ENCODE peak calls at places on chromosomes 2 and 18, in seven cellular contexts. Y, Q, V, U, S, R and G are unnamed samples.

GRCh38 chr2:101307950-101308431 is 510 bp downstream of the RNF149 start:
- DNase-seq in V (peak; percentile 31), R (peak; percentile 35), Q (peak; percentile 25), S (no peak), Y (no peak), U (no peak), G (peak; percentile 17)

GRCh38 chr2:46018773-46019593 is 278.2 kb upstream of the EPAS1 start:
- DNase-seq in V (no peak), Y (no peak), U (no peak), S (no peak), R (no peak), Q (no peak), G (no peak)

GRCh38 chr18:59493019-59493418 is 134.0 kb upstream of the LMAN1 start:
- DNase-seq in Y (no peak), R (no peak), S (no peak), U (no peak), Q (no peak), V (no peak), G (no peak)

GRCh38 chr18:70936160-70936559 is 647.3 kb downstream of the SOCS6 start:
- DNase-seq in S (no peak), U (no peak), R (no peak), V (no peak), Y (no peak), Q (no peak), G (no peak)

GRCh38 chr2:118604831-118605230 is 242.6 kb downstream of the EN1 start:
- DNase-seq in Y (no peak), S (no peak), V (no peak), R (no peak), U (no peak), Q (no peak), G (no peak)

GRCh38 chr2:84849271-84849952 is 31.5 kb downstream of the TRABD2A start:
- DNase-seq in Q (no peak), Y (no peak), R (no peak), V (no peak), S (no peak), U (no peak), G (no peak)

GRCh38 chr2:177393381-177393780 is 808 bp downstream of the AGPS start:
- DNase-seq in R (no peak), U (no peak), V (peak; percentile 12), Y (no peak), S (peak; percentile 22), Q (no peak), G (peak; percentile 29)

GRCh38 chr2:218010116-218010837 is 7.5 kb upstream of the TNS1 start:
- DNase-seq in S (peak; percentile 44), U (peak; percentile 54), V (peak; percentile 27), Y (peak; percentile 88), R (peak; percentile 72), Q (peak; percentile 63), G (no peak)

GRCh38 chr18:13216092-13216582 is 2.4 kb upstream of the LDLRAD4 start:
- DNase-seq in U (peak; percentile 72), R (peak; percentile 82), V (peak; percentile 66), Q (peak; percentile 58), Y (no peak), S (peak; percentile 54), G (peak; percentile 71)

GRCh38 chr2:235533616-235534385 is 40.0 kb downstream of the AGAP1 start:
- DNase-seq in R (no peak), Y (no peak), V (no peak), U (no peak), Q (no peak), S (no peak), G (no peak)

GRCh38 chr18:79511271-79511670 is 115.5 kb downstream of the NFATC1 start:
- DNase-seq in S (no peak), U (no peak), Q (no peak), V (no peak), Y (no peak), R (peak; percentile 6), G (no peak)

GRCh38 chr18:32956591-32957310 is 183.9 kb upstream of the KLHL14 start:
- DNase-seq in U (no peak), Y (no peak), S (peak; percentile 32), R (peak; percentile 53), Q (no peak), V (no peak), G (peak; percentile 85)

GRCh38 chr2:2981000-2981399 is 396.6 kb downstream of the EIPR1 start:
- DNase-seq in S (no peak), U (no peak), Y (no peak), R (no peak), Q (no peak), V (peak; percentile 42), G (no peak)

GRCh38 chr2:23241106-23241505 is 143.9 kb upstream of the KLHL29 start:
- DNase-seq in Y (no peak), S (no peak), R (no peak), Q (no peak), V (no peak), U (no peak), G (no peak)

DNA sequence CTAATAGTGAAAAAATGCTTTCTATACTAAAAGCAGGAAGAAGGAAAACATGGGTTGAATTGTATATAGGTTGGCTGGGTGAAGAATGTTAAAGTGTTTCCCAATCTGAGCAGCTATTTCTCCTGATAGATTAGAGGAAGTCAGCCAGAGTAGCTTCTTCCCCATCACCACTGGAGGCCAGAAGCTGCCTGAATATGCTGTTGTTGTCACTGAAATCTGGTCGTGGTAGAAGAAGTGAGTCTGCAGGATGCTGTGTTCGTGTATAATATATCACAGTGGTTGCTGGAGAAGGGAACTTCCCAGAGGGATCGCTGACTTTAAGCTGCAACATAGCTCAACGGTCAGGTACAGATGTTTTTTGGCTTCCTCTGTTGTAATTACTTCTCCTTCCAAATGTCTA is 247.5 kb upstream of the LRATD1 start:
- DNase-seq in S (no peak), V (no peak), U (no peak), Q (no peak), R (no peak), Y (no peak), G (no peak)
- TF ChIP-seq CTCF in S (no peak), V (no peak), U (no peak), Q (no peak), R (no peak), Y (no peak), G (peak; percentile 3)

GRCh38 chr2:232632229-232632903 is 1.0 kb upstream of the EFHD1 start:
- DNase-seq in S (peak; percentile 44), Y (peak; percentile 30), U (peak; percentile 25), V (no peak), Q (no peak), R (no peak), G (no peak)

GRCh38 chr2:232635820-232636219 is 2.4 kb downstream of the EFHD1 start:
- DNase-seq in Q (no peak), V (no peak), R (no peak), S (no peak), Y (peak; percentile 1), U (no peak), G (no peak)

GRCh38 chr2:232634319-232635150 is 1.1 kb downstream of the EFHD1 start:
- DNase-seq in S (no peak), R (no peak), Y (peak; percentile 67), U (peak; percentile 33), V (no peak), Q (peak; percentile 16), G (no peak)

GRCh38 chr2:232633413-232634318 is at the start of gene EFHD1:
- DNase-seq in R (peak; percentile 63), Q (peak; percentile 72), V (peak; percentile 53), U (peak; percentile 86), Y (peak; percentile 85), S (peak; percentile 78), G (peak; percentile 61)

DNA sequence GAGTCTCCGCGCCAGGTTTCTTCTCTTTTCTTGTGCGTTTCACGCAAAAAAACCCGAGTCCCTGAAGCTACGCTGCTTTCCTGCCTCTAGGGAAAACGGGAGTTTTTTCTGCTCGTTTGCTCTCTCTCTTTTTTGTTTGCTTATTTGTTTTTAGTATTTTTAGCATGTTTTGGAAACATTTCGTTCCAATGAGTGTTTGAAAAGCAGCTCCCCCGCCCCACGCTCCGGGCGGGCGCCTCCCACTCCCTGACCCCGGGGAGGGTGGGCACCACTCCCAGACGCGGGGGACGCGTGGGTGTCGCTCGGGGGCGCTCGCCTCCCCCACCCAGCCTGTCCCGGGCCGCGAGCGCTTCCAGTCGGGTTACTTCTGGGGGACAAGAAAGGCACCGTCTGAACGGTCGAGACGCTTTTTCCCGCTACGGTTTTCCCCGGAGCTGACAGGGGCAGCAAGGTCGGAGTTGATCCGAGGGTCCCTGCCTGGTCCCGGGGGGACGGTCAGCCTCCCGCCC is 446 bp upstream of the EFHD1 start:
- DNase-seq in R (no peak), U (peak; percentile 72), Q (no peak), S (peak; percentile 67), V (no peak), Y (peak; percentile 70), G (peak; percentile 18)
- TF ChIP-seq CTCF in R (no peak), U (no peak), Q (no peak), S (no peak), V (no peak), Y (no peak), G (no peak)

GRCh38 chr2:176136375-176137248 is 7.1 kb downstream of the HOXD8 start:
- DNase-seq in U (no peak), Q (no peak), S (peak; percentile 66), R (peak; percentile 61), Y (peak; percentile 68), V (no peak), G (no peak)
- TF ChIP-seq CTCF in U (no peak), Q (no peak), S (no peak), R (no peak), Y (no peak), V (no peak), G (no peak)

GRCh38 chr2:174247474-174248186 is 702 bp downstream of the OLA1 start:
- DNase-seq in V (peak; percentile 36), Q (peak; percentile 40), U (no peak), R (no peak), Y (no peak), S (peak; percentile 42), G (peak; percentile 28)

GRCh38 chr2:174248998-174249592 is 763 bp upstream of the OLA1 start:
- DNase-seq in Y (no peak), V (no peak), U (no peak), Q (no peak), S (no peak), R (no peak), G (no peak)

GRCh38 chr2:174245065-174245464 is 3.3 kb downstream of the OLA1 start:
- DNase-seq in V (no peak), Y (no peak), U (no peak), S (no peak), R (no peak), Q (no peak), G (no peak)

GRCh38 chr2:174246944-174247381 is 1.4 kb downstream of the OLA1 start:
- DNase-seq in U (no peak), Y (no peak), V (no peak), Q (no peak), S (no peak), R (no peak), G (no peak)

DNA sequence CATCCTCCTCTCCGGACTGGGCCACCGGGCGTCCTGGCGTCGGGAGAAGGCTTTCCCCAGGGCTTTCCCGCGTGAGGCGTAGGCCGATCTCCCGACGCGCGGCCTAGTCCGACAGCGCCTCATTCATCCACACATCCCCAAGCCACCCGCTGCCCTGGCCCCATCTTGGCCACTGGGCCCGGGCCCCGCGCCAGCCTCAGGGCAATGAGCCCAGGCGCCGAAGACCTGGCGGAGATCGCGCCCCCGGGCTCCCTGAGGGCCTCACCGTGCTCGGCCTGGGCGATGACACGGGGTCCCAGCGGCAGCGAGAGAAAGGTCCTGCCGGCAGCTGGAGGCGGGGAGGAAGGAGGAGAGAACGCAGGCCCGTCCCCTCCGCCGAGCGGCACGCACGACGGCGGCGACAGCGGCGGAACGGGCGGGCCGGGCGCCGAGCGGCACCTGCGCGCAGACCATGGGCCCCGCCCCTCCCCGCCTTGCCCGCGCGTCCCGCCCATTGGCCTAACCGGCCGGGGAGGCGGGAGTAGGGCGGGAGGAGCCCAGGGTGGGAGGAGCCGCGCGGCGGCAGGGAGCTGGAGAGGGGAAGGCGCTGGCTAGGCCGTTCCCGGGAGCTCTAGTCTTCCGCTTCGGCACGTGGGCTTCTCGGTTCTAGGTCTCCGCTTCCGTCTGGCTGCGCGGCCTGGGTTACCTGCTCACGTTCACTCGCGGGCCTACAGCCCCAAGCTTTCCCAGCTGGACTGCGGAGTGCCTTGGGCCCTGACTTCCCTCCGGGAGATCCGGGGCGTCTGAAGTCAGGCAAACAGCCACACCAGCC is at the start of gene OLA1:
- DNase-seq in U (peak; percentile 95), R (peak; percentile 97), V (peak; percentile 95), S (peak; percentile 93), Y (peak; percentile 99), Q (peak; percentile 98), G (peak; percentile 95)
- TF ChIP-seq CTCF in U (no peak), R (no peak), V (no peak), S (no peak), Y (no peak), Q (no peak), G (no peak)